ENCODE peak calls at places on chromosomes 1 and 21, in eight cellular contexts. One of them, this sample, is unnamed.

GRCh38 chr1:244231572-244232315 is 180.7 kb downstream of the ZBTB18 start:
- DNase-seq in NCI-H446: no peak
- DNase-seq in activated T-cell treated with anti-CD3 and anti-CD28 coated beads, Interleukin-2, amount 50 U/mL, for 72 hours: no peak
- DNase-seq in nucleus accumbens: peak; percentile 42
- DNase-seq in Peyer's patch: no peak
- DNase-seq in amniotic stem cell: no peak
- DNase-seq in nephron progenitor cell: peak; percentile 27
- DNase-seq in CD8-positive, alpha-beta memory T cell: no peak
- DNase-seq in this sample: no peak

GRCh38 chr1:91278754-91279153 is 125.9 kb downstream of the HFM1 start:
- DNase-seq in NCI-H446: peak; percentile 20
- DNase-seq in activated T-cell treated with anti-CD3 and anti-CD28 coated beads, Interleukin-2, amount 50 U/mL, for 72 hours: no peak
- DNase-seq in nucleus accumbens: no peak
- DNase-seq in Peyer's patch: no peak
- DNase-seq in amniotic stem cell: peak; percentile 10
- DNase-seq in nephron progenitor cell: no peak
- DNase-seq in CD8-positive, alpha-beta memory T cell: no peak
- DNase-seq in this sample: no peak

GRCh38 chr21:25421327-25422028 is 185.8 kb downstream of the MRPL39 start:
- DNase-seq in NCI-H446: peak; percentile 48
- DNase-seq in activated T-cell treated with anti-CD3 and anti-CD28 coated beads, Interleukin-2, amount 50 U/mL, for 72 hours: peak; percentile 75
- DNase-seq in nucleus accumbens: no peak
- DNase-seq in Peyer's patch: peak; percentile 79
- DNase-seq in amniotic stem cell: peak; percentile 45
- DNase-seq in nephron progenitor cell: peak; percentile 20
- DNase-seq in CD8-positive, alpha-beta memory T cell: peak; percentile 28
- DNase-seq in this sample: peak; percentile 76

GRCh38 chr1:41851589-41851988 is 67.1 kb downstream of the HIVEP3 start:
- DNase-seq in NCI-H446: no peak
- DNase-seq in activated T-cell treated with anti-CD3 and anti-CD28 coated beads, Interleukin-2, amount 50 U/mL, for 72 hours: no peak
- DNase-seq in nucleus accumbens: no peak
- DNase-seq in Peyer's patch: no peak
- DNase-seq in amniotic stem cell: peak; percentile 47
- DNase-seq in nephron progenitor cell: no peak
- DNase-seq in CD8-positive, alpha-beta memory T cell: no peak
- DNase-seq in this sample: no peak

GRCh38 chr1:114718661-114719423 is 2.3 kb upstream of the NRAS start:
- DNase-seq in NCI-H446: no peak
- DNase-seq in activated T-cell treated with anti-CD3 and anti-CD28 coated beads, Interleukin-2, amount 50 U/mL, for 72 hours: peak; percentile 6
- DNase-seq in nucleus accumbens: no peak
- DNase-seq in Peyer's patch: no peak
- DNase-seq in amniotic stem cell: peak; percentile 1
- DNase-seq in nephron progenitor cell: no peak
- DNase-seq in CD8-positive, alpha-beta memory T cell: no peak
- DNase-seq in this sample: no peak

GRCh38 chr21:42956824-42957632 is 17.3 kb upstream of the PKNOX1 start:
- DNase-seq in NCI-H446: no peak
- DNase-seq in activated T-cell treated with anti-CD3 and anti-CD28 coated beads, Interleukin-2, amount 50 U/mL, for 72 hours: no peak
- DNase-seq in nucleus accumbens: no peak
- DNase-seq in Peyer's patch: peak; percentile 22
- DNase-seq in amniotic stem cell: no peak
- DNase-seq in nephron progenitor cell: no peak
- DNase-seq in CD8-positive, alpha-beta memory T cell: no peak
- DNase-seq in this sample: no peak

GRCh38 chr1:188689542-188689941 is 1788.1 kb downstream of the BRINP3 start:
- DNase-seq in NCI-H446: no peak
- DNase-seq in activated T-cell treated with anti-CD3 and anti-CD28 coated beads, Interleukin-2, amount 50 U/mL, for 72 hours: no peak
- DNase-seq in nucleus accumbens: no peak
- DNase-seq in Peyer's patch: no peak
- DNase-seq in amniotic stem cell: no peak
- DNase-seq in nephron progenitor cell: no peak
- DNase-seq in CD8-positive, alpha-beta memory T cell: no peak
- DNase-seq in this sample: no peak

GRCh38 chr1:246679211-246680177 is 44.7 kb upstream of the SCCPDH start:
- DNase-seq in NCI-H446: no peak
- DNase-seq in activated T-cell treated with anti-CD3 and anti-CD28 coated beads, Interleukin-2, amount 50 U/mL, for 72 hours: no peak
- DNase-seq in nucleus accumbens: peak; percentile 8
- DNase-seq in Peyer's patch: no peak
- DNase-seq in amniotic stem cell: no peak
- DNase-seq in nephron progenitor cell: no peak
- DNase-seq in CD8-positive, alpha-beta memory T cell: no peak
- DNase-seq in this sample: no peak

GRCh38 chr1:145740269-145740668 is 21.0 kb downstream of the CD160 start:
- DNase-seq in NCI-H446: no peak
- DNase-seq in activated T-cell treated with anti-CD3 and anti-CD28 coated beads, Interleukin-2, amount 50 U/mL, for 72 hours: no peak
- DNase-seq in nucleus accumbens: no peak
- DNase-seq in Peyer's patch: no peak
- DNase-seq in amniotic stem cell: peak; percentile 65
- DNase-seq in nephron progenitor cell: no peak
- DNase-seq in CD8-positive, alpha-beta memory T cell: no peak
- DNase-seq in this sample: no peak

GRCh38 chr1:68197891-68198290 is 34.4 kb downstream of the WLS start:
- DNase-seq in NCI-H446: no peak
- DNase-seq in activated T-cell treated with anti-CD3 and anti-CD28 coated beads, Interleukin-2, amount 50 U/mL, for 72 hours: no peak
- DNase-seq in nucleus accumbens: no peak
- DNase-seq in Peyer's patch: no peak
- DNase-seq in amniotic stem cell: no peak
- DNase-seq in nephron progenitor cell: no peak
- DNase-seq in CD8-positive, alpha-beta memory T cell: no peak
- DNase-seq in this sample: no peak

GRCh38 chr1:97693601-97694000 is 227.2 kb downstream of the DPYD start:
- DNase-seq in NCI-H446: no peak
- DNase-seq in activated T-cell treated with anti-CD3 and anti-CD28 coated beads, Interleukin-2, amount 50 U/mL, for 72 hours: no peak
- DNase-seq in nucleus accumbens: no peak
- DNase-seq in Peyer's patch: no peak
- DNase-seq in amniotic stem cell: no peak
- DNase-seq in nephron progenitor cell: no peak
- DNase-seq in CD8-positive, alpha-beta memory T cell: no peak
- DNase-seq in this sample: no peak

GRCh38 chr21:39535646-39536437 is 76.9 kb upstream of the B3GALT5 start:
- DNase-seq in NCI-H446: no peak
- DNase-seq in activated T-cell treated with anti-CD3 and anti-CD28 coated beads, Interleukin-2, amount 50 U/mL, for 72 hours: no peak
- DNase-seq in nucleus accumbens: no peak
- DNase-seq in Peyer's patch: no peak
- DNase-seq in amniotic stem cell: no peak
- DNase-seq in nephron progenitor cell: no peak
- DNase-seq in CD8-positive, alpha-beta memory T cell: no peak
- DNase-seq in this sample: no peak

GRCh38 chr1:67850611-67851075 is 17.4 kb upstream of the GNG12 start:
- DNase-seq in NCI-H446: peak; percentile 37
- DNase-seq in activated T-cell treated with anti-CD3 and anti-CD28 coated beads, Interleukin-2, amount 50 U/mL, for 72 hours: no peak
- DNase-seq in nucleus accumbens: peak; percentile 34
- DNase-seq in Peyer's patch: peak; percentile 91
- DNase-seq in amniotic stem cell: peak; percentile 53
- DNase-seq in nephron progenitor cell: no peak
- DNase-seq in CD8-positive, alpha-beta memory T cell: no peak
- DNase-seq in this sample: no peak

GRCh38 chr1:46342084-46342656 is 1.6 kb downstream of the NSUN4 start:
- DNase-seq in NCI-H446: no peak
- DNase-seq in activated T-cell treated with anti-CD3 and anti-CD28 coated beads, Interleukin-2, amount 50 U/mL, for 72 hours: no peak
- DNase-seq in nucleus accumbens: no peak
- DNase-seq in Peyer's patch: no peak
- DNase-seq in amniotic stem cell: no peak
- DNase-seq in nephron progenitor cell: peak; percentile 16
- DNase-seq in CD8-positive, alpha-beta memory T cell: peak; percentile 18
- DNase-seq in this sample: no peak

GRCh38 chr1:48245106-48245505 is 22.6 kb downstream of the SLC5A9 start:
- DNase-seq in NCI-H446: no peak
- DNase-seq in activated T-cell treated with anti-CD3 and anti-CD28 coated beads, Interleukin-2, amount 50 U/mL, for 72 hours: no peak
- DNase-seq in nucleus accumbens: no peak
- DNase-seq in Peyer's patch: no peak
- DNase-seq in amniotic stem cell: no peak
- DNase-seq in nephron progenitor cell: no peak
- DNase-seq in CD8-positive, alpha-beta memory T cell: no peak
- DNase-seq in this sample: no peak

GRCh38 chr1:213264534-213264933 is 213.5 kb downstream of the RPS6KC1 start:
- DNase-seq in NCI-H446: no peak
- DNase-seq in activated T-cell treated with anti-CD3 and anti-CD28 coated beads, Interleukin-2, amount 50 U/mL, for 72 hours: no peak
- DNase-seq in nucleus accumbens: no peak
- DNase-seq in Peyer's patch: no peak
- DNase-seq in amniotic stem cell: no peak
- DNase-seq in nephron progenitor cell: no peak
- DNase-seq in CD8-positive, alpha-beta memory T cell: no peak
- DNase-seq in this sample: no peak

GRCh38 chr1:1318131-1318652 is 6.3 kb downstream of the INTS11 start:
- DNase-seq in NCI-H446: peak; percentile 87
- DNase-seq in activated T-cell treated with anti-CD3 and anti-CD28 coated beads, Interleukin-2, amount 50 U/mL, for 72 hours: no peak
- DNase-seq in nucleus accumbens: no peak
- DNase-seq in Peyer's patch: peak; percentile 85
- DNase-seq in amniotic stem cell: peak; percentile 74
- DNase-seq in nephron progenitor cell: no peak
- DNase-seq in CD8-positive, alpha-beta memory T cell: no peak
- DNase-seq in this sample: no peak

GRCh38 chr1:217602380-217602779 is 28.5 kb downstream of the GPATCH2 start:
- DNase-seq in NCI-H446: no peak
- DNase-seq in activated T-cell treated with anti-CD3 and anti-CD28 coated beads, Interleukin-2, amount 50 U/mL, for 72 hours: no peak
- DNase-seq in nucleus accumbens: no peak
- DNase-seq in Peyer's patch: no peak
- DNase-seq in amniotic stem cell: no peak
- DNase-seq in nephron progenitor cell: no peak
- DNase-seq in CD8-positive, alpha-beta memory T cell: no peak
- DNase-seq in this sample: no peak

GRCh38 chr21:41767606-41768370 is 936 bp upstream of the RIPK4 start:
- DNase-seq in NCI-H446: no peak
- DNase-seq in activated T-cell treated with anti-CD3 and anti-CD28 coated beads, Interleukin-2, amount 50 U/mL, for 72 hours: no peak
- DNase-seq in nucleus accumbens: no peak
- DNase-seq in Peyer's patch: no peak
- DNase-seq in amniotic stem cell: no peak
- DNase-seq in nephron progenitor cell: peak; percentile 42
- DNase-seq in CD8-positive, alpha-beta memory T cell: no peak
- DNase-seq in this sample: no peak

GRCh38 chr1:62508187-62508758 is 71.4 kb downstream of the USP1 start:
- DNase-seq in NCI-H446: no peak
- DNase-seq in activated T-cell treated with anti-CD3 and anti-CD28 coated beads, Interleukin-2, amount 50 U/mL, for 72 hours: no peak
- DNase-seq in nucleus accumbens: no peak
- DNase-seq in Peyer's patch: no peak
- DNase-seq in amniotic stem cell: no peak
- DNase-seq in nephron progenitor cell: no peak
- DNase-seq in CD8-positive, alpha-beta memory T cell: peak; percentile 5
- DNase-seq in this sample: no peak

GRCh38 chr1:226687476-226687875 is 51.6 kb downstream of the ITPKB start:
- DNase-seq in NCI-H446: no peak
- DNase-seq in activated T-cell treated with anti-CD3 and anti-CD28 coated beads, Interleukin-2, amount 50 U/mL, for 72 hours: peak; percentile 64
- DNase-seq in nucleus accumbens: no peak
- DNase-seq in Peyer's patch: no peak
- DNase-seq in amniotic stem cell: no peak
- DNase-seq in nephron progenitor cell: no peak
- DNase-seq in CD8-positive, alpha-beta memory T cell: peak; percentile 61
- DNase-seq in this sample: no peak

GRCh38 chr1:245334827-245335490 is 180.2 kb downstream of the KIF26B start:
- DNase-seq in NCI-H446: no peak
- DNase-seq in activated T-cell treated with anti-CD3 and anti-CD28 coated beads, Interleukin-2, amount 50 U/mL, for 72 hours: no peak
- DNase-seq in nucleus accumbens: no peak
- DNase-seq in Peyer's patch: no peak
- DNase-seq in amniotic stem cell: no peak
- DNase-seq in nephron progenitor cell: no peak
- DNase-seq in CD8-positive, alpha-beta memory T cell: no peak
- DNase-seq in this sample: no peak

GRCh38 chr1:188669715-188670114 is 1807.9 kb downstream of the BRINP3 start:
- DNase-seq in NCI-H446: peak; percentile 58
- DNase-seq in activated T-cell treated with anti-CD3 and anti-CD28 coated beads, Interleukin-2, amount 50 U/mL, for 72 hours: no peak
- DNase-seq in nucleus accumbens: no peak
- DNase-seq in Peyer's patch: no peak
- DNase-seq in amniotic stem cell: no peak
- DNase-seq in nephron progenitor cell: no peak
- DNase-seq in CD8-positive, alpha-beta memory T cell: no peak
- DNase-seq in this sample: no peak

GRCh38 chr1:231986631-231987291 is 360.2 kb downstream of the DISC1 start:
- DNase-seq in NCI-H446: no peak
- DNase-seq in activated T-cell treated with anti-CD3 and anti-CD28 coated beads, Interleukin-2, amount 50 U/mL, for 72 hours: no peak
- DNase-seq in nucleus accumbens: no peak
- DNase-seq in Peyer's patch: no peak
- DNase-seq in amniotic stem cell: no peak
- DNase-seq in nephron progenitor cell: no peak
- DNase-seq in CD8-positive, alpha-beta memory T cell: no peak
- DNase-seq in this sample: no peak

GRCh38 chr1:93738926-93739325 is 57.3 kb upstream of the BCAR3 start:
- DNase-seq in NCI-H446: no peak
- DNase-seq in activated T-cell treated with anti-CD3 and anti-CD28 coated beads, Interleukin-2, amount 50 U/mL, for 72 hours: no peak
- DNase-seq in nucleus accumbens: no peak
- DNase-seq in Peyer's patch: no peak
- DNase-seq in amniotic stem cell: no peak
- DNase-seq in nephron progenitor cell: no peak
- DNase-seq in CD8-positive, alpha-beta memory T cell: no peak
- DNase-seq in this sample: no peak

GRCh38 chr1:215566556-215567490 is at the start of gene KCTD3:
- DNase-seq in NCI-H446: peak; percentile 52
- DNase-seq in activated T-cell treated with anti-CD3 and anti-CD28 coated beads, Interleukin-2, amount 50 U/mL, for 72 hours: peak; percentile 60
- DNase-seq in nucleus accumbens: peak; percentile 74
- DNase-seq in Peyer's patch: peak; percentile 81
- DNase-seq in amniotic stem cell: peak; percentile 27
- DNase-seq in nephron progenitor cell: peak; percentile 82
- DNase-seq in CD8-positive, alpha-beta memory T cell: peak; percentile 16
- DNase-seq in this sample: peak; percentile 42